ENCODE peak calls at places on chromosome 3, in ten cellular contexts. B, Q, X, Y, H, G, V, I, M and U are unnamed samples.

GRCh38 chr3:70383360-70383831 is 71.0 kb upstream of the MDFIC2 start:
- DNase-seq in Y (no peak), V (no peak), G (no peak), M (no peak), X (no peak), Q (no peak), H (no peak), B (no peak), I (no peak), U (no peak)

GRCh38 chr3:106635271-106635670 is 742.0 kb upstream of the CCDC54 start:
- DNase-seq in Y (no peak), I (no peak), V (no peak), M (no peak), G (no peak), Q (no peak), H (no peak), B (no peak), X (no peak), U (no peak)

GRCh38 chr3:176554264-176554663 is 643.0 kb downstream of the TBL1XR1 start:
- DNase-seq in B (no peak), X (no peak), Y (no peak), G (no peak), H (no peak), M (no peak), V (no peak), Q (no peak), I (no peak), U (no peak)

GRCh38 chr3:18127181-18127863 is 297.8 kb downstream of the SATB1 start:
- DNase-seq in I (no peak), G (no peak), Q (no peak), B (no peak), V (no peak), H (no peak), Y (no peak), M (no peak), X (no peak), U (no peak)

GRCh38 chr3:5826467-5826866 is 639.0 kb downstream of the EDEM1 start:
- DNase-seq in I (no peak), G (no peak), Q (no peak), Y (no peak), M (no peak), B (no peak), V (no peak), H (no peak), X (no peak), U (no peak)

GRCh38 chr3:170858599-170858998 is 11.4 kb downstream of the RPL22L1 start:
- DNase-seq in B (no peak), H (no peak), M (no peak), Q (no peak), X (no peak), I (no peak), G (no peak), Y (no peak), V (no peak), U (no peak)

GRCh38 chr3:67647390-67647878 is 7.0 kb downstream of the SUCLG2 start:
- DNase-seq in H (no peak), X (no peak), Q (peak), G (no peak), I (no peak), B (no peak), V (peak), Y (no peak), M (no peak), U (no peak)

GRCh38 chr3:11335056-11335608 is 62.9 kb downstream of the ATG7 start:
- DNase-seq in Y (no peak), Q (peak), H (peak), V (no peak), G (no peak), I (peak), M (no peak), X (peak), B (no peak), U (peak)